ENCODE peak calls at places on chromosomes 12 and 14, in six cellular contexts. D, V, A, T, W and Y are unnamed samples.

GRCh38 chr14:89270439-89271227 is 146.4 kb downstream of the FOXN3 start:
- DNase-seq in V (no peak), W (peak; percentile 26), A (no peak), T (no peak), D (no peak), Y (no peak)

GRCh38 chr12:76757694-76758093 is 6.2 kb upstream of the ZDHHC17 start:
- DNase-seq in A (peak; percentile 40), V (no peak), W (no peak), T (no peak), D (no peak), Y (no peak)

GRCh38 chr14:77849711-77850110 is 49.8 kb downstream of the ADCK1 start:
- DNase-seq in A (peak; percentile 50), W (no peak), V (no peak), T (no peak), D (no peak), Y (no peak)

GRCh38 chr12:113180333-113180732 is 4.9 kb downstream of the DDX54 start:
- DNase-seq in T (no peak), W (no peak), A (peak; percentile 15), V (no peak), D (no peak), Y (no peak)

GRCh38 chr12:50614167-50614762 is 109.5 kb downstream of the DIP2B start:
- DNase-seq in W (peak; percentile 98), T (peak; percentile 3), D (no peak), A (peak; percentile 78), V (peak; percentile 72), Y (no peak)

GRCh38 chr12:121810833-121811433 is 7.1 kb downstream of the SETD1B start:
- DNase-seq in D (no peak), V (peak; percentile 16), W (no peak), T (no peak), A (no peak), Y (no peak)

GRCh38 chr14:54669759-54670630 is 103.1 kb downstream of the SAMD4A start:
- DNase-seq in W (no peak), D (no peak), A (peak; percentile 85), V (peak; percentile 87), T (no peak), Y (no peak)

GRCh38 chr14:81268016-81268416 is 47.3 kb upstream of the GTF2A1 start:
- DNase-seq in D (no peak), T (no peak), V (peak; percentile 3), A (peak; percentile 1), W (peak; percentile 93), Y (no peak)

GRCh38 chr12:49092086-49092815 is 2.4 kb downstream of the DHH start:
- DNase-seq in A (peak; percentile 30), T (no peak), D (peak; percentile 86), W (peak; percentile 76), V (peak; percentile 59), Y (peak; percentile 75)

GRCh38 chr12:115709410-115710065 is 568.0 kb downstream of the MED13L start:
- DNase-seq in T (no peak), A (no peak), D (no peak), W (no peak), V (no peak), Y (no peak)

GRCh38 chr14:82422186-82422585 is 888.5 kb upstream of the SEL1L start:
- DNase-seq in A (no peak), W (no peak), D (no peak), V (no peak), T (no peak), Y (no peak)

GRCh38 chr14:64200170-64200569 is 94.0 kb downstream of the ESR2 start:
- DNase-seq in D (no peak), A (no peak), V (peak; percentile 38), T (no peak), W (peak; percentile 32), Y (no peak)

GRCh38 chr12:64010069-64010686 is 165.7 kb downstream of the SRGAP1 start:
- DNase-seq in D (no peak), V (peak; percentile 92), T (no peak), W (no peak), A (peak; percentile 95), Y (no peak)

GRCh38 chr12:65123435-65124063 is 2.4 kb upstream of the WIF1 start:
- DNase-seq in A (peak; percentile 37), W (peak; percentile 23), V (peak; percentile 15), D (no peak), T (no peak), Y (no peak)

GRCh38 chr12:46456356-46457334 is 84.1 kb upstream of the SLC38A2 start:
- DNase-seq in V (no peak), W (no peak), D (no peak), T (no peak), A (peak; percentile 74), Y (no peak)

GRCh38 chr14:65070710-65071033 is 31.6 kb downstream of the MAX start:
- DNase-seq in V (no peak), W (no peak), D (no peak), A (peak; percentile 7), T (no peak), Y (no peak)

GRCh38 chr14:74793506-74794155 is 30.5 kb downstream of the YLPM1 start:
- DNase-seq in T (no peak), V (peak; percentile 12), D (no peak), A (no peak), W (peak; percentile 40), Y (no peak)

GRCh38 chr12:131642101-131642540 is 68.8 kb upstream of the SFSWAP start:
- DNase-seq in W (peak; percentile 58), A (no peak), V (no peak), D (peak; percentile 72), T (no peak), Y (no peak)

GRCh38 chr12:104718581-104718980 is 239.5 kb downstream of the SLC41A2 start:
- DNase-seq in V (no peak), T (no peak), A (peak; percentile 34), W (no peak), D (no peak), Y (no peak)

GRCh38 chr14:52446355-52446754 is 106.0 kb downstream of the TXNDC16 start:
- DNase-seq in A (no peak), V (no peak), W (no peak), T (no peak), D (no peak), Y (no peak)

GRCh38 chr12:90940872-90941499 is 14.0 kb downstream of the CCER1 start:
- DNase-seq in T (no peak), A (peak; percentile 76), V (peak; percentile 73), D (no peak), W (peak; percentile 49), Y (peak; percentile 24)

GRCh38 chr12:11648514-11649412 is 711 bp upstream of the ETV6 start:
- DNase-seq in T (peak; percentile 39), A (peak; percentile 82), D (peak; percentile 87), W (peak; percentile 93), V (peak; percentile 88), Y (peak; percentile 84)

GRCh38 chr12:30813741-30814687 is 59.3 kb upstream of the CAPRIN2 start:
- DNase-seq in V (peak; percentile 20), W (no peak), D (peak; percentile 4), T (no peak), A (peak; percentile 50), Y (no peak)

GRCh38 chr12:124727244-124727673 is 136.4 kb downstream of the SCARB1 start:
- DNase-seq in D (no peak), V (peak; percentile 59), T (no peak), A (no peak), W (no peak), Y (no peak)

GRCh38 chr12:66978802-66979201 is 290.4 kb upstream of the CAND1 start:
- DNase-seq in A (no peak), T (no peak), W (peak; percentile 13), D (no peak), V (no peak), Y (no peak)

GRCh38 chr12:92114834-92115233 is 30.8 kb downstream of the BTG1 start:
- DNase-seq in W (no peak), D (no peak), A (no peak), V (no peak), T (no peak), Y (no peak)
- H3K27me3 ChIP-seq in W (no peaks in the 10 kb centered on the region), D (no peaks in the 10 kb centered on the region), A (no peaks in the 10 kb centered on the region), V (no peaks in the 10 kb centered on the region), T (no peaks in the 10 kb centered on the region), Y (no peaks in the 10 kb centered on the region)

GRCh38 chr12:78964521-78964920 is 99.9 kb downstream of the SYT1 start:
- DNase-seq in A (no peak), W (no peak), T (no peak), D (no peak), V (peak; percentile 3), Y (no peak)
- H2BK15ac ChIP-seq in A (no peak overlapping the region), W (no peak overlapping the region), T (no peak overlapping the region), D (no peak overlapping the region), V (no peak overlapping the region), Y (no peak overlapping the region)

DNA sequence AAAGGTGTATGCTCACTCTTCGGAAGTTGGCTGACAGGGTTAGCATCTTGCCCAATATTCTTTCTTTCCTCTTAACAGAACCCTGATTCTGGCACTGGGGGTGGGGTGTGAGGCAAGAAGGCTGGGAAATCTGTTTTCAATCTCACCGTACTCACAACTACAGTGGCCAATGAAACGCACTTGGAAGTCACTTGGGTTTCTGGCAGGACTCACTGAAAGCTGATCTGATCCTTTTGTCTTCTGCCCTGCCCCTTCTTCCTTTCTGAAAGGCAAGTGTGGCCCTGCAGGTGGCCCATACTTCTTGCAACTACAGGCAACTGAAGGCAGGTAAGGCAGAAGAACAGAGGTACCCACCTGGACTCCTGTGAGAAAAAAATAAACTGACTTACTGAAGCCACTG is 106.9 kb downstream of the STXBP6 start:
- DNase-seq in A (no peak), T (peak; percentile 36), V (no peak), W (peak; percentile 76), D (peak; percentile 90), Y (no peak)
- H3K27ac ChIP-seq in A (no peak overlapping the region), T (no peak overlapping the region), V (no peak overlapping the region), W (no peak overlapping the region), D (no peak overlapping the region), Y (no peak overlapping the region)

GRCh38 chr14:105930572-105930971 is 404.2 kb downstream of the TMEM121 start:
- DNase-seq in T (no peak), W (no peak), V (no peak), D (no peak), A (no peak), Y (no peak)

GRCh38 chr14:105931808-105932483 is 405.6 kb downstream of the TMEM121 start:
- DNase-seq in T (no peak), D (peak; percentile 5), A (no peak), V (no peak), W (no peak), Y (no peak)

GRCh38 chr14:105927094-105927475 is 400.7 kb downstream of the TMEM121 start:
- DNase-seq in A (no peak), W (no peak), T (no peak), D (no peak), V (no peak), Y (no peak)

GRCh38 chr14:105927661-105928060 is 401.3 kb downstream of the TMEM121 start:
- DNase-seq in D (no peak), T (no peak), V (no peak), W (no peak), A (no peak), Y (no peak)

DNA sequence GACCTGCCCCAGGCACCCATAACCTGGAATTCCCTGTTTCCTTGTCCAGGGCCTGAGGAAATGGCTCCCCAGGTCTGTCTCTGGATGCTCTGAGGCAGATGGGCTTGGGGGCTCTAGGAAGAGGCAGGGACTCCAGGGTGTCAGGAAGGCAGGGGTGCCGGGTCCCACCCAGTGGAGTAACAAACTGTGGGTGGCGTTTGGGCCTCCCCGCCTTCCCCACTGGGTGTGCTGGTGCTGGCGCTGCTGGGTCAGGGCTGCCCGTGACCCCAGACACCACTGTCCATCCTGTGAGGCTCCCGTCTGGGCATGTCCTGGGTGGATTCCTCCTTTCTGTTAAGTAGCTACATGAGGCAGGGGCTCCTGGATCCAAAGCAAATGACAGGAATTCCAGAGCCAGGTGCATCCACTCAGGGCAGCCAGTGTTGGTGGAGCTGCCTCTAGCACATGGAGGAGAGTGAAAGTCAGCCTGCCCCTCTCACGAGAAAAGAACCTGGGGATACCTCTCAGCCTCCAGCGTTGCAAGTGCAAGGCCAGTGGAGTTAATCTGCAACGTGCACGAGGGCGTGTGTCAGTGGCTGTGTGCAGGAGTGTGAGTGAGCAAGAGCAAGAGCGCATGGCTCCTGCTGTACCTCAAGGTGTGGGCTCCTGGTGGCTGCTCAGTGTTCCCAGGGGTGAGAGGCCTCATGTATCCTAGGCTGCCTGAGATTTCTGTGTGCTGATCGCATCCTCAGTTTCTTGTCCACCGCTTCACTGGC is 403.1 kb downstream of the TMEM121 start:
- DNase-seq in D (no peak), V (no peak), A (no peak), T (no peak), W (no peak), Y (no peak)
- H3K27me3 ChIP-seq in D (no peaks in the 10 kb centered on the region), V (no peaks in the 10 kb centered on the region), A (no peaks in the 10 kb centered on the region), T (no peaks in the 10 kb centered on the region), W (no peaks in the 10 kb centered on the region), Y (peaks cover 16% of the 10 kb centered on the region)